ENCODE peak calls at places on chromosomes 6 and 20, in six cellular contexts. One of them, this sample, is unnamed.

GRCh38 chr20:9241721-9242427 is 173.0 kb downstream of the PLCB4 start:
- DNase-seq in NCI-H774: no peak
- DNase-seq in Caki2: no peak
- DNase-seq in heart right ventricle: no peak
- DNase-seq in fibroblast of pulmonary artery: no peak
- DNase-seq in skeletal muscle cell: no peak
- DNase-seq in this sample: no peak

GRCh38 chr6:163296835-163297519 is 117.5 kb upstream of the QKI start:
- DNase-seq in NCI-H774: no peak
- DNase-seq in Caki2: no peak
- DNase-seq in heart right ventricle: no peak
- DNase-seq in fibroblast of pulmonary artery: no peak
- DNase-seq in skeletal muscle cell: peak; percentile 47
- DNase-seq in this sample: no peak

GRCh38 chr6:113854531-113855499 is 2.3 kb upstream of the MARCKS start:
- DNase-seq in NCI-H774: peak; percentile 96
- DNase-seq in Caki2: peak; percentile 80
- DNase-seq in heart right ventricle: peak; percentile 82
- DNase-seq in fibroblast of pulmonary artery: peak; percentile 79
- DNase-seq in skeletal muscle cell: no peak
- DNase-seq in this sample: peak; percentile 63

GRCh38 chr6:31737315-31738047 is 1.2 kb upstream of the CLIC1 start:
- DNase-seq in NCI-H774: peak; percentile 30
- DNase-seq in Caki2: no peak
- DNase-seq in heart right ventricle: peak; percentile 23
- DNase-seq in fibroblast of pulmonary artery: peak; percentile 23
- DNase-seq in skeletal muscle cell: no peak
- DNase-seq in this sample: no peak

GRCh38 chr6:44808148-44808547 is 420.6 kb downstream of the CDC5L start:
- DNase-seq in NCI-H774: no peak
- DNase-seq in Caki2: no peak
- DNase-seq in heart right ventricle: no peak
- DNase-seq in fibroblast of pulmonary artery: no peak
- DNase-seq in skeletal muscle cell: no peak
- DNase-seq in this sample: no peak

GRCh38 chr20:63520594-63520938 is at the start of gene PPDPF:
- DNase-seq in NCI-H774: peak; percentile 68
- DNase-seq in Caki2: peak; percentile 70
- DNase-seq in heart right ventricle: peak; percentile 79
- DNase-seq in fibroblast of pulmonary artery: peak; percentile 83
- DNase-seq in skeletal muscle cell: peak; percentile 29
- DNase-seq in this sample: peak; percentile 34

GRCh38 chr20:62708591-62709536 is at the start of gene NTSR1:
- DNase-seq in NCI-H774: no peak
- DNase-seq in Caki2: no peak
- DNase-seq in heart right ventricle: no peak
- DNase-seq in fibroblast of pulmonary artery: no peak
- DNase-seq in skeletal muscle cell: no peak
- DNase-seq in this sample: no peak

GRCh38 chr20:48171071-48171470 is 385.8 kb upstream of the SULF2 start:
- DNase-seq in NCI-H774: no peak
- DNase-seq in Caki2: no peak
- DNase-seq in heart right ventricle: no peak
- DNase-seq in fibroblast of pulmonary artery: no peak
- DNase-seq in skeletal muscle cell: no peak
- DNase-seq in this sample: no peak

GRCh38 chr6:90083891-90084290 is 189.6 kb downstream of the GJA10 start:
- DNase-seq in NCI-H774: no peak
- DNase-seq in Caki2: no peak
- DNase-seq in heart right ventricle: no peak
- DNase-seq in fibroblast of pulmonary artery: no peak
- DNase-seq in skeletal muscle cell: no peak
- DNase-seq in this sample: no peak

GRCh38 chr6:49906511-49906910 is 40.2 kb upstream of the CRISP1 start:
- DNase-seq in NCI-H774: no peak
- DNase-seq in Caki2: no peak
- DNase-seq in heart right ventricle: no peak
- DNase-seq in fibroblast of pulmonary artery: no peak
- DNase-seq in skeletal muscle cell: peak; percentile 6
- DNase-seq in this sample: no peak

GRCh38 chr6:83708546-83708969 is 343 bp downstream of the SNAP91 start:
- DNase-seq in NCI-H774: no peak
- DNase-seq in Caki2: no peak
- DNase-seq in heart right ventricle: no peak
- DNase-seq in fibroblast of pulmonary artery: peak; percentile 4
- DNase-seq in skeletal muscle cell: no peak
- DNase-seq in this sample: no peak

GRCh38 chr6:161835426-161836029 is 561.7 kb upstream of the AGPAT4 start:
- DNase-seq in NCI-H774: no peak
- DNase-seq in Caki2: no peak
- DNase-seq in heart right ventricle: no peak
- DNase-seq in fibroblast of pulmonary artery: no peak
- DNase-seq in skeletal muscle cell: no peak
- DNase-seq in this sample: no peak

GRCh38 chr6:151181701-151182367 is 57.9 kb upstream of the AKAP12 start:
- DNase-seq in NCI-H774: no peak
- DNase-seq in Caki2: no peak
- DNase-seq in heart right ventricle: no peak
- DNase-seq in fibroblast of pulmonary artery: peak; percentile 27
- DNase-seq in skeletal muscle cell: no peak
- DNase-seq in this sample: no peak

GRCh38 chr6:96626749-96627353 is 63.9 kb downstream of the FHL5 start:
- DNase-seq in NCI-H774: peak; percentile 44
- DNase-seq in Caki2: peak; percentile 11
- DNase-seq in heart right ventricle: no peak
- DNase-seq in fibroblast of pulmonary artery: peak; percentile 63
- DNase-seq in skeletal muscle cell: no peak
- DNase-seq in this sample: peak; percentile 1

GRCh38 chr6:36780517-36781210 is 58.6 kb downstream of the CPNE5 start:
- DNase-seq in NCI-H774: peak; percentile 24
- DNase-seq in Caki2: peak; percentile 12
- DNase-seq in heart right ventricle: no peak
- DNase-seq in fibroblast of pulmonary artery: no peak
- DNase-seq in skeletal muscle cell: no peak
- DNase-seq in this sample: no peak

GRCh38 chr6:136987526-136987925 is 57.2 kb downstream of the IL20RA start:
- DNase-seq in NCI-H774: no peak
- DNase-seq in Caki2: no peak
- DNase-seq in heart right ventricle: no peak
- DNase-seq in fibroblast of pulmonary artery: no peak
- DNase-seq in skeletal muscle cell: no peak
- DNase-seq in this sample: no peak

GRCh38 chr6:35302604-35303218 is 5.1 kb downstream of the DEF6 start:
- DNase-seq in NCI-H774: no peak
- DNase-seq in Caki2: peak; percentile 12
- DNase-seq in heart right ventricle: peak; percentile 46
- DNase-seq in fibroblast of pulmonary artery: peak; percentile 11
- DNase-seq in skeletal muscle cell: no peak
- DNase-seq in this sample: no peak